ENCODE peak calls at places on chromosomes 12 and 14, in seven cellular contexts. P is GM23338, G is endothelial cell of umbilical vein, S is HCT116, H is sigmoid colon, F is K562, X is SK-N-SH. I is an unnamed sample. For H3K4me1, the result is how much of the 10 kb centered on the place peaks cover.

GRCh38 chr14:92988786-92989755 is 66.1 kb downstream of the CHGA start:
- DNase-seq in P (no peak), G (no peak), S (no peak), H (no peak), F (no peak), X (no peak), I (no peak)

GRCh38 chr12:116188581-116188980 is 88.9 kb downstream of the MED13L start:
- DNase-seq in P (no peak), G (no peak), S (no peak), H (no peak), F (no peak), X (no peak), I (no peak)

GRCh38 chr14:33958616-33959226 is 7.8 kb upstream of the EGLN3 start:
- DNase-seq in P (no peak), G (no peak), S (no peak), H (no peak), F (peak), X (no peak), I (no peak)

GRCh38 chr12:26691234-26691970 is 141.6 kb downstream of the ITPR2 start:
- DNase-seq in P (peak), G (peak), S (peak), H (no peak), F (peak), X (no peak), I (no peak)

GRCh38 chr12:96422192-96422591 is 22.0 kb upstream of the CDK17 start:
- DNase-seq in P (no peak), G (peak), S (no peak), H (no peak), F (no peak), X (no peak), I (no peak)

GRCh38 chr12:68844318-68844745 is 36.4 kb downstream of the MDM2 start:
- DNase-seq in P (no peak), G (no peak), S (no peak), H (no peak), F (no peak), X (no peak), I (no peak)

GRCh38 chr14:72775923-72776554 is 117.9 kb downstream of the DPF3 start:
- DNase-seq in P (no peak), G (no peak), S (no peak), H (no peak), F (no peak), X (no peak), I (peak)

GRCh38 chr14:106845286-106846087 is 1319.1 kb downstream of the TMEM121 start:
- DNase-seq in P (no peak), G (no peak), S (no peak), H (no peak), F (no peak), X (peak), I (no peak)

GRCh38 chr12:118035194-118036041 is 18.9 kb downstream of the RFC5 start:
- DNase-seq in P (no peak), G (peak), S (no peak), H (no peak), F (no peak), X (peak), I (no peak)

GRCh38 chr14:49879683-49880204 is 13.1 kb upstream of the ARF6 start:
- DNase-seq in P (peak), G (peak), S (peak), H (no peak), F (peak), X (peak), I (no peak)

GRCh38 chr12:113002155-113002554 is 23.8 kb downstream of the OAS2 start:
- DNase-seq in P (no peak), G (no peak), S (peak), H (no peak), F (no peak), X (no peak), I (no peak)
- TF ChIP-seq POLR2AphosphoS5 in P (no peak), G (no peak), S (no peak), H (no peak), F (no peak), X (no peak), I (no peak)

GRCh38 chr12:31003861-31004640 is 69.6 kb upstream of the DDX11 start:
- DNase-seq in P (no peak), G (no peak), S (no peak), H (peak), F (no peak), X (no peak), I (no peak)

GRCh38 chr12:31001581-31002360 is 71.9 kb upstream of the DDX11 start:
- DNase-seq in P (no peak), G (no peak), S (no peak), H (peak), F (no peak), X (no peak), I (no peak)

GRCh38 chr12:31002999-31003398 is 70.7 kb upstream of the DDX11 start:
- DNase-seq in P (no peak), G (no peak), S (no peak), H (peak), F (no peak), X (no peak), I (no peak)

GRCh38 chr12:31000751-31001150 is 72.9 kb upstream of the DDX11 start:
- DNase-seq in P (no peak), G (peak), S (no peak), H (no peak), F (no peak), X (no peak), I (no peak)

DNA sequence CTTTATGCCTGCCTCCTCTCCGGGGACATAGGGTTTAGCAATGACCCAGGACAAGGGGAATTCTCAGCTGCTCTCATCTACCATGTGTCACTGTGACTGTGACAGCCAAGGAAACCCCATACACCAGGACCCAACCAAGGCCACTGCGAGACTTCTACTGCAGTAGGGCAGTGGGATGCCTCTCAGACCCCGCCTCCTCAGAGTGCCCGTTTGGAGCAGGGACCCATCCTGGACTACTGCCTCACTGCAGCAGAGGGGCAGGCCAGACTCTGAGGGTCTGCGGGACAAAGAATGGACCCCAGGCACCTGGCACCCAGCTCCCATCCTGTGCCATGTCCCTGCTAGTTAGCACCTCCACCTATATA is 71.3 kb upstream of the DDX11 start:
- DNase-seq in P (no peak), G (no peak), S (no peak), H (peak), F (no peak), X (no peak), I (no peak)
- H3K4me1 ChIP-seq in P (under half), G (under half), S (under half), H (under half), F (under half), X (under half), I (under half)

DNA sequence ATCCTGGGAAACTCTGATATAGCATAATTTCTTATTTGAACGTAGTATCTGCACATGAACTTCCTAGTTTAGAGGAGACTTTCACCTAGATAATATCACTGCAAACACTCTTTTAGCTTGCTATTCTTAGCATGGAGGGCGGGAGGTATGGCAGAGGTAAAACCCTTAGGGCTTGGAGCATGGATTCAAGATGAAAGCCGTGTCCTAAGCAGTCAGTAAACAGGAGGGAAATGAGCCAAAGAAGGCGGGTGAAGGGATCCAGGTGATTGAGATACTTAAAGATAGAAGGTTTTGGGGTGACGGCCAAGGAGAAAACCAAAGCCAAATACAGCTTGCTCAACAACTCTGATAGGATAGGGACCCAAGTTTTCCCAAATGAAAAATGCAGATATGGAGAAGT is 107.1 kb upstream of the BCAT1 start:
- DNase-seq in P (no peak), G (no peak), S (no peak), H (no peak), F (no peak), X (no peak), I (no peak)
- TF ChIP-seq POLR2AphosphoS5 in P (no peak), G (no peak), S (no peak), H (no peak), F (no peak), X (no peak), I (no peak)

GRCh38 chr14:99478133-99478532 is 2.5 kb downstream of the SETD3 start:
- DNase-seq in P (no peak), G (no peak), S (no peak), H (no peak), F (no peak), X (no peak), I (no peak)

GRCh38 chr14:99480856-99481744 is at the start of the genes CCNK and SETD3:
- DNase-seq in P (peak), G (peak), S (peak), H (peak), F (peak), X (peak), I (peak)

GRCh38 chr14:99481745-99482099 is 513 bp downstream of the CCNK start:
- DNase-seq in P (peak), G (no peak), S (no peak), H (no peak), F (peak), X (no peak), I (no peak)

GRCh38 chr14:99479903-99480855 is 480 bp downstream of the SETD3 start:
- DNase-seq in P (peak), G (peak), S (peak), H (peak), F (peak), X (peak), I (peak)

DNA sequence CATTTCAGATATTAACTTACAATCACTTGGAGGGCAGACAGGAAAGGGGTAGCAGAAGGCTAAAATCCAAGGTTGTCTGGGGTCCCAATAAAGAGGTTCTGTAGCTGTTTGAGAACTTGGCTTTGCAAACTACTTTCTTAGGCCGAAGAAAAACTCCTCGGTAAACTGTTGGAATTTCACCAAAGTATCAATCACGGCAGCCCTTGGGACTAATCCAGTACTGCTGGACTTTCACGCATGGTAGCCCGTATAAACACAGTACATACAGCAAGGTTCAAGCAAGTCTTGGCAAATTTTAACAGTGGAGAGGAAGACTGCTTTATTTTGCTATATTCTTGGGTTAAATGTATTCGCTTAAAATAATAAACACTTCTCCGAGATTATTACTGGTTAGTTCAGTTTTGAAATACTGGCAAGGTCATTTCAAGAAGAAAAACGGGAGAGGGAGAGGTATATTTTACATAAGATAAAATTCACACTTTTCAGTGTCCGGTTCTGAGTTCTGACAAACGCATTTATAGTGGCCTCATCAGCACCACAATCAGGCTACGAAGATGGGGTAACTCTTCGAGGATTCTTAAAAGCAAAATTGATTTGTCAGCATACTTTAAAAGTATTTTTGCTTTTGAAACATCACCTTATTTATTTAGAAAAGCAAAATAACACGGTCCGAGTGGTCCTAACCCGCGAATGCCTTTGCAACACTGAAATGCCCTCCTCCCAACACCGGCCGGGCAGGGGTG is 1.3 kb downstream of the SETD3 start:
- DNase-seq in P (no peak), G (peak), S (no peak), H (no peak), F (no peak), X (no peak), I (no peak)
- H3K4me1 ChIP-seq in P (under half), G (under half), S (under half), H (half or more), F (under half), X (under half), I (half or more)

GRCh38 chr12:108854453-108855283 is 2.7 kb downstream of the SSH1 start:
- DNase-seq in P (no peak), G (peak), S (peak), H (peak), F (peak), X (no peak), I (no peak)
- TF ChIP-seq POLR2AphosphoS5 in P (no peak), G (peak), S (peak), H (peak), F (no peak), X (peak), I (peak)